ENCODE peak calls at places on chromosomes 6 and 20, in five cellular contexts. S is left lung, K is spleen, T is suprapubic skin, N is right atrium auricular region. Z is an unnamed sample.

GRCh38 chr6:45350186-45350585 is 22.1 kb downstream of the RUNX2 start:
- DNase-seq in N (no peak), T (no peak), S (no peak), K (no peak), Z (no peak)

GRCh38 chr6:41785254-41785653 is 2.2 kb upstream of the TOMM6 start:
- DNase-seq in K (peak), N (no peak), T (no peak), S (no peak), Z (no peak)

GRCh38 chr20:10309326-10309725 is 90.7 kb downstream of the SNAP25 start:
- DNase-seq in S (no peak), T (no peak), N (no peak), K (no peak), Z (no peak)

GRCh38 chr6:116314878-116315277 is 35.1 kb upstream of the TSPYL1 start:
- DNase-seq in K (no peak), T (no peak), N (no peak), S (no peak), Z (no peak)

GRCh38 chr6:75151013-75151412 is 54.8 kb downstream of the COL12A1 start:
- DNase-seq in N (no peak), T (no peak), S (no peak), K (no peak), Z (no peak)

GRCh38 chr6:29651413-29652197 is 5.3 kb upstream of the MOG start:
- DNase-seq in N (no peak), K (no peak), S (no peak), T (no peak), Z (no peak)

GRCh38 chr20:32966881-32967781 is 37.1 kb downstream of the SUN5 start:
- DNase-seq in K (no peak), N (peak), S (no peak), T (peak), Z (no peak)

GRCh38 chr20:48734104-48734749 is 93.6 kb downstream of the PREX1 start:
- DNase-seq in K (no peak), N (no peak), T (no peak), S (no peak), Z (no peak)

GRCh38 chr6:167122041-167122826 is 662 bp upstream of the CCR6 start:
- DNase-seq in K (no peak), S (no peak), T (no peak), N (no peak), Z (no peak)

GRCh38 chr6:129186988-129187387 is 304.1 kb downstream of the LAMA2 start:
- DNase-seq in K (no peak), S (no peak), T (no peak), N (no peak), Z (no peak)

DNA sequence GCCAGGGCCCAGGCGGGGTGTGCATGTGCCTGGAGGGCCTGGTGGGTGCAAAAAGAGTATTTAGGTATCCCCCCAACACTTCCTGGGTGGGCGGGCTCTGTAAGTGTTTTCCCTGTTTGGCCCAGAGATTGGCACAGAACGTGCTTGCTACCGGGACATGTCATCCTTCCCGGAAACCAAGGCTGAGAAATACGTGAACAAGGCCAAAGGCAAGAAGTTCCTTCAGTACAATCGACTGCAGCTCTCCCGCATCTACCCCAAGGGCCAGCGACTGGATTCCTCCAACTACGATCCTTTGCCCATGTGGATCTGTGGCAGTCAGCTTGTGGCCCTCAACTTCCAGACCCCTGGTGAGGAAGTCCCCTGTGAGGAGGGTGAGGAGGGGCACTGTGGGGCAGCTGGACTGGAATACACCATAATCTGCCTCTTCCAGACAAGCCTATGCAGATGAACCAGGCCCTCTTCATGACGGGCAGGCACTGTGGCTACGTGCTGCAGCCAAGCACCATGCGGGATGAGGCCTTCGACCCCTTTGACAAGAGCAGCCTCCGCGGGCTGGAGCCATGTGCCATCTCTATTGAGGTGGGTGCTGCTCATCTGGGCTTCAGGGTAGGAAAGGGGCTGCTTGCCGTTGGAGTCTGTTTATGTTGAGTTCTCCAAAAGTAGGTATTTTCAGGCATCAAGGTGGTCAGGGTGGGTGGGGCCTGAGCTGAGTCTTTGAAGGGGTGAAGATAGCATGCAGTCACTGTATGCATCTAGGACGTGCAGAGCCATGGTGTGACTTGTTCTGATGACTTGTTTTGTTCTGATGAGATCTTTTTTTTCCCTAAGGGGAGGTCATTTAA is 35.2 kb downstream of the PLCG1 start:
- DNase-seq in S (no peak), N (peak), T (peak), K (peak), Z (peak)
- H3K27ac ChIP-seq in S (peak), N (peak), T (peak), K (peak), Z (peak)

DNA sequence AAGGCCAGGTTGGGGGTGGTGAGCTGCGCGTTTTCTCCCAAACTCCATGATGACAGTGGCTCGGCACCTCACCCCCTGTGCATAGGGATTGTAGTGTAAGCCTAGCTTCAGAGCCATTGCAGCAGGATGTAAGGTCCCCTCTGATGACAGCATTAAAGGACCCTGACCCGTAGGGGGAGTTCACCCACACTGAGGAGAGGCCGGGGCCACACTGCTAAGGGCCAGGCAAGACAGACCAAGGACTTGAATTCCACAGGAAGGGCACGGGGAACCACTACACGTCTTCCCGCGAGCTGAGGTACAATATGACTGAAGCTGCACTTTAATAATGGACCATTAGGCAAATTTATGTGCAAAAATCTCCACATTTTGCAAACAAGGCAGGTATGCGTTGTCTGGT is 112.0 kb downstream of the FOXA2 start:
- DNase-seq in N (no peak), T (no peak), K (no peak), S (no peak), Z (no peak)
- TF ChIP-seq CTCF in N (no peak), T (no peak), K (no peak), S (no peak), Z (no peak)

GRCh38 chr20:3071610-3072529 is at the start of gene OXT:
- DNase-seq in N (no peak), K (peak), T (no peak), S (peak), Z (no peak)
- H3K27ac ChIP-seq in N (no peak), K (no peak), T (peak), S (no peak), Z (no peak)

GRCh38 chr6:38570750-38571149 is 69.0 kb downstream of the BTBD9 start:
- DNase-seq in N (no peak), S (no peak), K (no peak), T (no peak), Z (no peak)
- TF ChIP-seq CTCF in N (peak), S (no peak), K (no peak), T (no peak), Z (peak)

GRCh38 chr6:4351857-4352669 is 216.7 kb upstream of the ECI2 start:
- DNase-seq in S (peak), K (no peak), T (peak), N (peak), Z (peak)

GRCh38 chr6:4351506-4351852 is 216.1 kb upstream of the ECI2 start:
- DNase-seq in N (no peak), K (no peak), T (no peak), S (no peak), Z (no peak)

GRCh38 chr6:4349931-4350330 is 214.6 kb upstream of the ECI2 start:
- DNase-seq in N (no peak), S (peak), K (no peak), T (no peak), Z (no peak)

GRCh38 chr6:4349323-4349722 is 213.9 kb upstream of the ECI2 start:
- DNase-seq in T (no peak), K (no peak), S (no peak), N (no peak), Z (no peak)

GRCh38 chr6:4350571-4351505 is 215.5 kb upstream of the ECI2 start:
- DNase-seq in K (no peak), S (no peak), N (no peak), T (no peak), Z (no peak)
- H3K27ac ChIP-seq in K (no peak), S (peak), N (peak), T (no peak), Z (peak)

DNA sequence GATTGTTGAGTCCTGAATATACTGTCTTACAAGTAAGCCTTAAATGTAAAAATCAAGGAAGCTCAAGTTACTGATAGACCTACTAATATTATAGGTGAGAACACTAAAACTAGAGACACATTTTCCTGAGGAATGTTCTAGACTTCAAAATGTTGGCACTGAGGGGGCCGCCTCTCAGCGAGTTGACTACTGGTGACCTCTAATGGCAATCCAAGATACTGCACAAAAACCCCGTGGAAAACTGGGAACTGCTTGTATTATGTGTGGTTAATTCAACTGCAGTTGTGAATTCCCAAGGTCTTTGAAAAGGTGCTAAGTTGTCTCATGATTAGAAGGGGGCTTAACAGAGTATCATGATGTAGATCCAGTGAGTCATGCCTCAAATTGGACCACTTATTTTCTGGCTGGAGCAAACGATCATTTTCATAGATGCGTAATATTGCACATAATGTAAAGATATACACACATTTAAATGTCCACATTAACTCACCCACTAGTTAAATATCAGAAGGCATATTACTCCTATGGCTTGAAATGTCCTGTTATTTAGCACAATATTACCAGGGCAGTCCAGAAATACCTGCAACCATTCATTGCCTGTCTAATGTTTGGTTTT is 336.2 kb downstream of the FOXA2 start:
- DNase-seq in N (no peak), K (no peak), S (no peak), T (no peak), Z (no peak)
- TF ChIP-seq CTCF in N (no peak), K (no peak), S (peak), T (peak), Z (peak)